ENCODE peak calls at places on chromosomes 5 and 9, in ten cellular contexts. O, P, F, D, Y, C, E, Z, B and J are unnamed samples.
A peak's percentile ranks its signal among the peaks of the same experiment; 100 is the strongest.

GRCh38 chr5:143583385-143583784 is 179.9 kb upstream of the NR3C1 start:
- DNase-seq in O (no peak), Z (no peak), D (no peak), E (no peak), C (no peak), B (no peak), P (peak; percentile 9), Y (no peak), F (no peak), J (no peak)

GRCh38 chr5:133969654-133970324 is 1.4 kb upstream of the C5orf15 start:
- DNase-seq in F (peak; percentile 42), Z (no peak), D (no peak), B (no peak), O (no peak), P (no peak), E (no peak), Y (no peak), C (peak; percentile 79), J (no peak)

GRCh38 chr9:75891277-75892167 is 1.0 kb downstream of the PCSK5 start:
- DNase-seq in F (peak; percentile 37), E (peak; percentile 77), Z (peak; percentile 79), B (peak; percentile 69), C (peak; percentile 8), Y (peak; percentile 54), P (peak; percentile 53), D (peak; percentile 30), O (peak; percentile 73), J (peak; percentile 55)

GRCh38 chr9:91071185-91071990 is 269.8 kb downstream of the SYK start:
- DNase-seq in D (peak; percentile 99), F (peak; percentile 94), O (no peak), P (peak; percentile 70), E (peak; percentile 64), Y (peak; percentile 73), B (no peak), Z (no peak), C (peak; percentile 99), J (peak; percentile 90)

GRCh38 chr9:107437716-107438115 is 51.9 kb downstream of the KLF4 start:
- DNase-seq in E (no peak), D (no peak), O (no peak), P (no peak), B (peak; percentile 64), Z (no peak), Y (no peak), F (no peak), C (no peak), J (no peak)

GRCh38 chr9:69223605-69224004 is 49.5 kb downstream of the TJP2 start:
- DNase-seq in O (no peak), Z (no peak), E (no peak), C (peak; percentile 70), D (peak; percentile 57), F (peak; percentile 55), B (peak; percentile 92), P (peak; percentile 49), Y (peak; percentile 68), J (peak; percentile 83)

GRCh38 chr9:116144038-116144437 is 9.6 kb upstream of the PAPPA start:
- DNase-seq in P (peak; percentile 88), D (peak; percentile 80), Z (no peak), F (no peak), O (no peak), E (no peak), C (peak; percentile 88), Y (peak; percentile 79), B (no peak), J (peak; percentile 75)

GRCh38 chr5:122165574-122166021 is 36.3 kb downstream of the ZNF474 start:
- DNase-seq in F (no peak), E (no peak), Z (no peak), Y (peak; percentile 76), O (no peak), P (no peak), C (peak; percentile 91), D (peak; percentile 68), B (no peak), J (peak; percentile 86)

GRCh38 chr5:133316346-133317343 is 264.8 kb downstream of the HSPA4 start:
- DNase-seq in D (peak; percentile 14), Y (no peak), Z (no peak), F (no peak), P (no peak), O (no peak), B (peak; percentile 91), C (no peak), E (no peak), J (peak; percentile 14)

GRCh38 chr5:172347653-172348052 is 64.1 kb upstream of the UBTD2 start:
- DNase-seq in F (no peak), B (no peak), E (no peak), Z (no peak), P (no peak), D (no peak), O (no peak), C (peak; percentile 79), Y (peak; percentile 32), J (peak; percentile 23)

GRCh38 chr5:149857499-149857898 is 87.1 kb downstream of the PDE6A start:
- DNase-seq in C (no peak), E (no peak), Y (no peak), P (peak; percentile 85), B (no peak), F (no peak), D (peak; percentile 70), O (peak; percentile 86), Z (peak; percentile 89), J (peak; percentile 68)

GRCh38 chr9:87269296-87269695 is 228.4 kb upstream of the DAPK1 start:
- DNase-seq in D (no peak), C (no peak), Z (no peak), O (no peak), B (no peak), E (no peak), Y (no peak), F (no peak), P (no peak), J (no peak)

GRCh38 chr9:88532320-88532719 is 2.7 kb upstream of the NXNL2 start:
- DNase-seq in D (peak; percentile 58), Z (peak; percentile 79), Y (peak; percentile 59), C (peak; percentile 46), E (no peak), P (no peak), O (no peak), F (no peak), B (peak; percentile 92), J (peak; percentile 78)

GRCh38 chr9:19631181-19631580 is 157.7 kb downstream of the SLC24A2 start:
- DNase-seq in Y (no peak), P (no peak), Z (no peak), O (no peak), C (no peak), D (no peak), E (no peak), B (no peak), F (peak; percentile 45), J (no peak)

GRCh38 chr9:128208943-128209695 is 5.9 kb downstream of the DNM1 start:
- DNase-seq in C (no peak), B (no peak), O (no peak), E (peak; percentile 67), Y (no peak), F (no peak), P (no peak), Z (no peak), D (no peak), J (no peak)

GRCh38 chr5:128528126-128528525 is 9.9 kb downstream of the FBN2 start:
- DNase-seq in C (no peak), Z (no peak), F (no peak), E (no peak), P (no peak), O (no peak), B (no peak), Y (no peak), D (no peak), J (no peak)

GRCh38 chr5:82467006-82467561 is 188.9 kb upstream of the RPS23 start:
- DNase-seq in F (no peak), Z (no peak), O (no peak), D (peak; percentile 78), P (no peak), E (no peak), C (no peak), B (no peak), Y (peak; percentile 77), J (peak; percentile 75)
- TF ChIP-seq CTCF in F (no peak), Z (no peak), O (peak; percentile 20), D (peak; percentile 57), P (no peak), E (no peak), C (no peak), B (peak; percentile 29), Y (peak; percentile 63), J (peak; percentile 66)

GRCh38 chr5:180208435-180209081 is 453 bp downstream of the RASGEF1C start:
- DNase-seq in D (no peak), E (no peak), P (no peak), Z (no peak), C (no peak), O (no peak), B (peak; percentile 77), Y (no peak), F (no peak), J (no peak)
- H3K4me3 ChIP-seq in D (no peak overlapping the region), E (peak overlapping the region; percentile 72), P (peak overlapping the region; percentile 27), Z (no peak overlapping the region), C (peak overlapping the region; percentile 41), O (peak overlapping the region; percentile 27), B (peak overlapping the region; percentile 74), Y (peak overlapping the region; percentile 44), F (peak overlapping the region; percentile 39), J (peak overlapping the region; percentile 32)

GRCh38 chr5:94113087-94113486 is 371.7 kb upstream of the POU5F2 start:
- DNase-seq in D (no peak), P (no peak), E (no peak), Y (no peak), B (no peak), O (no peak), Z (no peak), F (no peak), C (no peak), J (no peak)

GRCh38 chr5:94111209-94112004 is 370.0 kb upstream of the POU5F2 start:
- DNase-seq in Y (peak; percentile 95), O (peak; percentile 97), D (peak; percentile 95), Z (peak; percentile 98), P (peak; percentile 95), B (peak; percentile 98), C (peak; percentile 95), E (peak; percentile 97), F (peak; percentile 95), J (peak; percentile 97)
- TF ChIP-seq CTCF in Y (peak; percentile 30), O (peak; percentile 19), D (peak; percentile 3), Z (peak; percentile 1), P (peak; percentile 35), B (peak; percentile 43), C (peak; percentile 22), E (no peak), F (no peak), J (peak; percentile 35)

GRCh38 chr9:129610193-129610472 is 10.8 kb downstream of the C9orf50 start:
- DNase-seq in E (no peak), Y (no peak), B (no peak), D (no peak), Z (no peak), F (no peak), P (no peak), O (no peak), C (no peak), J (no peak)

GRCh38 chr9:129612123-129612522 is 8.8 kb downstream of the C9orf50 start:
- DNase-seq in B (no peak), F (no peak), Z (peak; percentile 59), E (peak; percentile 73), Y (no peak), C (no peak), O (no peak), D (no peak), P (no peak), J (no peak)

GRCh38 chr9:129610473-129611301 is 10.2 kb downstream of the C9orf50 start:
- DNase-seq in C (peak; percentile 58), B (peak; percentile 97), Y (peak; percentile 65), O (peak; percentile 87), Z (peak; percentile 93), F (no peak), E (peak; percentile 89), D (no peak), P (peak; percentile 37), J (peak; percentile 80)

GRCh38 chr9:129612815-129613519 is 7.9 kb downstream of the C9orf50 start:
- DNase-seq in Y (no peak), C (no peak), B (no peak), E (peak; percentile 72), Z (peak; percentile 81), P (no peak), O (no peak), D (no peak), F (no peak), J (no peak)

GRCh38 chr9:129611302-129611800 is 9.6 kb downstream of the C9orf50 start:
- DNase-seq in F (no peak), E (no peak), P (no peak), O (no peak), D (no peak), Y (no peak), B (no peak), C (no peak), Z (no peak), J (no peak)
- H3K4me3 ChIP-seq in F (peak overlapping the region; percentile 93), E (peak overlapping the region; percentile 92), P (no peak overlapping the region), O (peak overlapping the region; percentile 66), D (peak overlapping the region; percentile 53), Y (peak overlapping the region; percentile 74), B (no peak overlapping the region), C (no peak overlapping the region), Z (no peak overlapping the region), J (peak overlapping the region; percentile 62)